ENCODE peak calls at places on chromosomes 13 and 19, in four cellular contexts. P, F, T and U are unnamed samples.

GRCh38 chr19:32101206-32101605 is 244.2 kb upstream of the ZNF507 start:
- DNase-seq in P (no peak), F (no peak), T (no peak), U (no peak)

GRCh38 chr13:100803091-100803490 is 128.5 kb upstream of the TMTC4 start:
- DNase-seq in P (no peak), F (no peak), T (no peak), U (no peak)

GRCh38 chr13:70189981-70190380 is 81.7 kb upstream of the KLHL1 start:
- DNase-seq in P (no peak), F (no peak), T (no peak), U (no peak)

GRCh38 chr13:67740871-67741475 is 510.8 kb upstream of the PCDH9 start:
- DNase-seq in P (no peak), F (no peak), T (no peak), U (no peak)

GRCh38 chr19:49710372-49710951 is 19.5 kb downstream of the CPT1C start:
- DNase-seq in P (no peak), F (no peak), T (peak), U (peak)

GRCh38 chr13:107211073-107211472 is 643.1 kb upstream of the ARGLU1 start:
- DNase-seq in P (peak), F (peak), T (peak), U (peak)

GRCh38 chr19:5832049-5832448 is 7.5 kb downstream of the FUT6 start:
- DNase-seq in P (no peak), F (no peak), T (no peak), U (no peak)

GRCh38 chr13:54643863-54644262 is 1615.2 kb downstream of the OLFM4 start:
- DNase-seq in P (no peak), F (no peak), T (no peak), U (no peak)

GRCh38 chr13:90445179-90445578 is 902.3 kb upstream of the MIR17HG start:
- DNase-seq in P (no peak), F (peak), T (peak), U (peak)

GRCh38 chr13:30529085-30529815 is 63.5 kb upstream of the HMGB1 start:
- DNase-seq in P (no peak), F (no peak), T (peak), U (no peak)

GRCh38 chr19:16627194-16627927 is 643 bp downstream of the MED26 start:
- DNase-seq in P (no peak), F (peak), T (peak), U (peak)

GRCh38 chr19:17389957-17390664 is 3.9 kb downstream of the CCDC194 start:
- DNase-seq in P (no peak), F (no peak), T (no peak), U (no peak)

GRCh38 chr19:7159105-7159933 is 89.8 kb downstream of the ZNF557 start:
- DNase-seq in P (no peak), F (peak), T (peak), U (peak)

GRCh38 chr19:29711584-29712132 is 3.4 kb downstream of the C19orf12 start:
- DNase-seq in P (no peak), F (no peak), T (no peak), U (no peak)

GRCh38 chr13:76875256-76875655 is 10.9 kb downstream of the KCTD12 start:
- DNase-seq in P (no peak), F (no peak), T (no peak), U (no peak)

GRCh38 chr13:102807699-102808098 is 8.8 kb downstream of the BIVM start:
- DNase-seq in P (no peak), F (no peak), T (no peak), U (no peak)

GRCh38 chr13:79711631-79712030 is 230.7 kb downstream of the NDFIP2 start:
- DNase-seq in P (no peak), F (no peak), T (peak), U (no peak)

GRCh38 chr19:12974301-12975220 is 5.2 kb downstream of the DAND5 start:
- DNase-seq in P (no peak), F (no peak), T (peak), U (no peak)

GRCh38 chr19:30878456-30878855 is 470.8 kb downstream of the TSHZ3 start:
- DNase-seq in P (no peak), F (no peak), T (no peak), U (no peak)

GRCh38 chr19:45589768-45590167 is 5.2 kb upstream of the OPA3 start:
- DNase-seq in P (no peak), F (no peak), T (no peak), U (no peak)

GRCh38 chr19:29501816-29502580 is 23.8 kb upstream of the VSTM2B start:
- DNase-seq in P (no peak), F (no peak), T (no peak), U (no peak)

GRCh38 chr13:25977216-25977615 is 74.6 kb downstream of the SHISA2 start:
- DNase-seq in P (no peak), F (peak), T (no peak), U (no peak)

GRCh38 chr13:27024781-27025492 is 146.7 kb downstream of the USP12 start:
- DNase-seq in P (no peak), F (no peak), T (no peak), U (no peak)

GRCh38 chr13:100523437-100523836 is 65.2 kb downstream of the GGACT start:
- DNase-seq in P (no peak), F (no peak), T (no peak), U (no peak)

GRCh38 chr19:33580645-33581037 is 41.1 kb upstream of the CHST8 start:
- DNase-seq in P (no peak), F (peak), T (no peak), U (peak)

GRCh38 chr13:42398542-42398941 is 126.6 kb downstream of the AKAP11 start:
- DNase-seq in P (no peak), F (no peak), T (no peak), U (no peak)

GRCh38 chr13:99677388-99677951 is 176.2 kb downstream of the TM9SF2 start:
- DNase-seq in P (no peak), F (no peak), T (no peak), U (peak)

GRCh38 chr19:8306235-8307054 is 1.7 kb downstream of the CD320 start:
- DNase-seq in P (no peak), F (peak), T (no peak), U (no peak)

GRCh38 chr13:24328145-24328544 is 18.8 kb downstream of the C1QTNF9 start:
- DNase-seq in P (no peak), F (no peak), T (no peak), U (no peak)

GRCh38 chr19:22609630-22610029 is 24.5 kb upstream of the ZNF492 start:
- DNase-seq in P (no peak), F (no peak), T (no peak), U (no peak)

GRCh38 chr13:60590775-60591174 is 193.8 kb downstream of the TDRD3 start:
- DNase-seq in P (no peak), F (no peak), T (peak), U (no peak)

GRCh38 chr19:56092685-56093631 is 28.1 kb downstream of the ZNF787 start:
- DNase-seq in P (no peak), F (no peak), T (no peak), U (no peak)

GRCh38 chr13:36282818-36283432 is 14.7 kb downstream of the CCDC169 start:
- DNase-seq in P (no peak), F (no peak), T (peak), U (peak)

GRCh38 chr19:19356901-19357566 is 36.4 kb downstream of the MAU2 start:
- DNase-seq in P (no peak), F (no peak), T (no peak), U (no peak)